ENCODE peak calls at places on chromosomes 12 and 14, in eight cellular contexts. One of them, this sample, is unnamed.
A peak's percentile ranks its signal among the peaks of the same experiment; 100 is the strongest.

GRCh38 chr14:69424139-69424923 is 25.8 kb downstream of the SLC39A9 start:
- DNase-seq in naive thymus-derived CD4-positive, alpha-beta T cell: no peak
- DNase-seq in mammary epithelial cell: peak; percentile 4
- DNase-seq in HCT116: no peak
- DNase-seq in body of pancreas: no peak
- DNase-seq in H7: no peak
- DNase-seq in GM23248: peak; percentile 48
- DNase-seq in kidney epithelial cell: no peak
- DNase-seq in this sample: peak; percentile 64

GRCh38 chr14:93765032-93765626 is 23.2 kb downstream of the PRIMA1 start:
- DNase-seq in naive thymus-derived CD4-positive, alpha-beta T cell: no peak
- DNase-seq in HCT116: no peak
- DNase-seq in kidney epithelial cell: no peak
- DNase-seq in body of pancreas: no peak
- DNase-seq in mammary epithelial cell: no peak
- DNase-seq in H7: no peak
- DNase-seq in GM23248: no peak
- DNase-seq in this sample: no peak

GRCh38 chr12:75641031-75641780 is 129.8 kb upstream of the KRR1 start:
- DNase-seq in HCT116: peak; percentile 93
- DNase-seq in kidney epithelial cell: peak; percentile 96
- DNase-seq in GM23248: peak; percentile 91
- DNase-seq in H7: no peak
- DNase-seq in naive thymus-derived CD4-positive, alpha-beta T cell: no peak
- DNase-seq in body of pancreas: no peak
- DNase-seq in mammary epithelial cell: peak; percentile 93
- DNase-seq in this sample: no peak

GRCh38 chr14:54219281-54220121 is 177.3 kb upstream of the CDKN3 start:
- DNase-seq in body of pancreas: no peak
- DNase-seq in HCT116: no peak
- DNase-seq in H7: peak; percentile 77
- DNase-seq in mammary epithelial cell: no peak
- DNase-seq in GM23248: peak; percentile 20
- DNase-seq in naive thymus-derived CD4-positive, alpha-beta T cell: no peak
- DNase-seq in kidney epithelial cell: no peak
- DNase-seq in this sample: no peak

GRCh38 chr12:85733441-85733840 is 102.8 kb downstream of the RASSF9 start:
- DNase-seq in body of pancreas: no peak
- DNase-seq in H7: no peak
- DNase-seq in naive thymus-derived CD4-positive, alpha-beta T cell: no peak
- DNase-seq in kidney epithelial cell: no peak
- DNase-seq in mammary epithelial cell: peak; percentile 34
- DNase-seq in HCT116: no peak
- DNase-seq in GM23248: peak; percentile 61
- DNase-seq in this sample: peak; percentile 12

GRCh38 chr12:127883013-127883412 is 384.0 kb upstream of the TMEM132C start:
- DNase-seq in naive thymus-derived CD4-positive, alpha-beta T cell: no peak
- DNase-seq in HCT116: no peak
- DNase-seq in kidney epithelial cell: no peak
- DNase-seq in body of pancreas: no peak
- DNase-seq in H7: no peak
- DNase-seq in mammary epithelial cell: no peak
- DNase-seq in GM23248: no peak
- DNase-seq in this sample: no peak

GRCh38 chr12:113609692-113610469 is 138.2 kb upstream of the LHX5 start:
- DNase-seq in mammary epithelial cell: no peak
- DNase-seq in GM23248: no peak
- DNase-seq in kidney epithelial cell: no peak
- DNase-seq in HCT116: no peak
- DNase-seq in H7: peak; percentile 86
- DNase-seq in body of pancreas: no peak
- DNase-seq in naive thymus-derived CD4-positive, alpha-beta T cell: no peak
- DNase-seq in this sample: no peak

GRCh38 chr14:60226296-60226695 is 22.7 kb upstream of the PPM1A start:
- DNase-seq in kidney epithelial cell: no peak
- DNase-seq in mammary epithelial cell: no peak
- DNase-seq in H7: no peak
- DNase-seq in HCT116: no peak
- DNase-seq in naive thymus-derived CD4-positive, alpha-beta T cell: no peak
- DNase-seq in GM23248: no peak
- DNase-seq in body of pancreas: no peak
- DNase-seq in this sample: no peak

GRCh38 chr14:23621932-23622495 is 14.2 kb upstream of the DHRS2 start:
- DNase-seq in mammary epithelial cell: no peak
- DNase-seq in kidney epithelial cell: no peak
- DNase-seq in naive thymus-derived CD4-positive, alpha-beta T cell: no peak
- DNase-seq in H7: no peak
- DNase-seq in HCT116: no peak
- DNase-seq in body of pancreas: no peak
- DNase-seq in GM23248: no peak
- DNase-seq in this sample: no peak

DNA sequence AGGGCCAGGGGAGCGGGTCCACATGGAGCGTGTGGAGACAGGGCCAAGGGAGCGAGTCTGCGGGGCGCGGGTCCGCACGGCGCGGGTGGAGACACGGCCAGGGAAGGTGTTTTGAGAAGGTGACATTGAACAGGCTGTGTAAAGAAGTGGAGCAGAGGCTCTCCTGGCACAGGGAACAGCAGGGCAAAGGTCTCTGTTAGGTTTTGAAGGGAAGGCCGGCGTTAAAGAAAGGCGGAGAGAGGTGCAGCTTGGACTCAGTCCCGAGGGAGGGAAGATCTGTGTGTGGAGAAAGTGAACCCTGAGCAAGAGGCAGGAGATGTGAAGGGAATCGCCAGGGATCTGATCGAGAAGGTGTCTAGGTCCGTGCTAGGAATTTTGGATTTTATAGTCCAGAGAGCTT is 1.8 kb downstream of the PXMP2 start:
- DNase-seq in body of pancreas: peak; percentile 55
- DNase-seq in mammary epithelial cell: no peak
- DNase-seq in GM23248: no peak
- DNase-seq in naive thymus-derived CD4-positive, alpha-beta T cell: no peak
- DNase-seq in HCT116: no peak
- DNase-seq in H7: no peak
- DNase-seq in kidney epithelial cell: no peak
- DNase-seq in this sample: no peak
- H3K4me3 ChIP-seq in body of pancreas: no peak overlapping the region
- H3K4me3 ChIP-seq in mammary epithelial cell: no peak overlapping the region
- H3K4me3 ChIP-seq in GM23248: no peak overlapping the region
- H3K4me3 ChIP-seq in naive thymus-derived CD4-positive, alpha-beta T cell: no peak overlapping the region
- H3K4me3 ChIP-seq in HCT116: no peak overlapping the region
- H3K4me3 ChIP-seq in H7: peak overlapping the region; percentile 12
- H3K4me3 ChIP-seq in kidney epithelial cell: peak overlapping the region; percentile 17
- H3K4me3 ChIP-seq in this sample: peak overlapping the region; percentile 23

GRCh38 chr14:77181603-77182437 is at the start of gene TMEM63C:
- DNase-seq in naive thymus-derived CD4-positive, alpha-beta T cell: peak; percentile 25
- DNase-seq in GM23248: peak; percentile 6
- DNase-seq in mammary epithelial cell: peak; percentile 83
- DNase-seq in body of pancreas: peak; percentile 52
- DNase-seq in HCT116: peak; percentile 93
- DNase-seq in H7: peak; percentile 98
- DNase-seq in kidney epithelial cell: no peak
- DNase-seq in this sample: peak; percentile 98

GRCh38 chr14:77177623-77178185 is 3.9 kb upstream of the TMEM63C start:
- DNase-seq in mammary epithelial cell: no peak
- DNase-seq in naive thymus-derived CD4-positive, alpha-beta T cell: no peak
- DNase-seq in GM23248: no peak
- DNase-seq in body of pancreas: no peak
- DNase-seq in kidney epithelial cell: no peak
- DNase-seq in HCT116: no peak
- DNase-seq in H7: peak; percentile 7
- DNase-seq in this sample: no peak

GRCh38 chr14:77183896-77184295 is 2.3 kb downstream of the TMEM63C start:
- DNase-seq in mammary epithelial cell: no peak
- DNase-seq in kidney epithelial cell: no peak
- DNase-seq in HCT116: no peak
- DNase-seq in body of pancreas: no peak
- DNase-seq in GM23248: no peak
- DNase-seq in H7: no peak
- DNase-seq in naive thymus-derived CD4-positive, alpha-beta T cell: no peak
- DNase-seq in this sample: no peak

GRCh38 chr14:77184396-77185092 is 2.9 kb downstream of the TMEM63C start:
- DNase-seq in H7: no peak
- DNase-seq in naive thymus-derived CD4-positive, alpha-beta T cell: no peak
- DNase-seq in kidney epithelial cell: no peak
- DNase-seq in body of pancreas: no peak
- DNase-seq in HCT116: no peak
- DNase-seq in GM23248: no peak
- DNase-seq in mammary epithelial cell: no peak
- DNase-seq in this sample: peak; percentile 18

GRCh38 chr14:77181124-77181602 is 435 bp upstream of the TMEM63C start:
- DNase-seq in kidney epithelial cell: no peak
- DNase-seq in HCT116: no peak
- DNase-seq in body of pancreas: no peak
- DNase-seq in H7: no peak
- DNase-seq in GM23248: no peak
- DNase-seq in mammary epithelial cell: no peak
- DNase-seq in naive thymus-derived CD4-positive, alpha-beta T cell: no peak
- DNase-seq in this sample: no peak
- H3K4me3 ChIP-seq in kidney epithelial cell: no peak overlapping the region
- H3K4me3 ChIP-seq in HCT116: peak overlapping the region; percentile 68
- H3K4me3 ChIP-seq in body of pancreas: no peak overlapping the region
- H3K4me3 ChIP-seq in H7: peak overlapping the region; percentile 73
- H3K4me3 ChIP-seq in GM23248: no peak overlapping the region
- H3K4me3 ChIP-seq in mammary epithelial cell: peak overlapping the region; percentile 70
- H3K4me3 ChIP-seq in naive thymus-derived CD4-positive, alpha-beta T cell: peak overlapping the region; percentile 56
- H3K4me3 ChIP-seq in this sample: peak overlapping the region; percentile 85

GRCh38 chr12:76878899-76879709 is at the start of gene CSRP2:
- DNase-seq in kidney epithelial cell: peak; percentile 43
- DNase-seq in body of pancreas: peak; percentile 90
- DNase-seq in mammary epithelial cell: peak; percentile 90
- DNase-seq in naive thymus-derived CD4-positive, alpha-beta T cell: peak; percentile 39
- DNase-seq in GM23248: peak; percentile 92
- DNase-seq in H7: peak; percentile 97
- DNase-seq in HCT116: peak; percentile 75
- DNase-seq in this sample: peak; percentile 92
- H3K4me3 ChIP-seq in kidney epithelial cell: peak within 1 kb of the TSS; percentile 88
- H3K4me3 ChIP-seq in body of pancreas: peak within 1 kb of the TSS; percentile 70
- H3K4me3 ChIP-seq in mammary epithelial cell: peak within 1 kb of the TSS; percentile 72
- H3K4me3 ChIP-seq in naive thymus-derived CD4-positive, alpha-beta T cell: peak within 1 kb of the TSS; percentile 43
- H3K4me3 ChIP-seq in GM23248: peak within 1 kb of the TSS; percentile 85
- H3K4me3 ChIP-seq in H7: peak within 1 kb of the TSS; percentile 70
- H3K4me3 ChIP-seq in HCT116: peak within 1 kb of the TSS; percentile 70
- H3K4me3 ChIP-seq in this sample: peak within 1 kb of the TSS; percentile 75

GRCh38 chr12:62631531-62632520 is 165.2 kb downstream of the MON2 start:
- DNase-seq in kidney epithelial cell: no peak
- DNase-seq in GM23248: peak; percentile 90
- DNase-seq in H7: peak; percentile 90
- DNase-seq in HCT116: no peak
- DNase-seq in body of pancreas: peak; percentile 48
- DNase-seq in mammary epithelial cell: peak; percentile 44
- DNase-seq in naive thymus-derived CD4-positive, alpha-beta T cell: peak; percentile 10
- DNase-seq in this sample: no peak
- H3K4me3 ChIP-seq in kidney epithelial cell: peak overlapping the region; percentile 45
- H3K4me3 ChIP-seq in GM23248: peak overlapping the region; percentile 72
- H3K4me3 ChIP-seq in H7: peak overlapping the region; percentile 46
- H3K4me3 ChIP-seq in HCT116: no peak overlapping the region
- H3K4me3 ChIP-seq in body of pancreas: peak overlapping the region; percentile 13
- H3K4me3 ChIP-seq in mammary epithelial cell: peak overlapping the region; percentile 45
- H3K4me3 ChIP-seq in naive thymus-derived CD4-positive, alpha-beta T cell: peak overlapping the region; percentile 45
- H3K4me3 ChIP-seq in this sample: peak overlapping the region; percentile 56